ENCODE peak calls at places on chromosomes 7 and 10, in ten cellular contexts. H is pancreas; E is iris pigment epithelial cell; R is substantia nigra; V is cardiac fibroblast; Y is B cell; K is AML-193; U is activated CD4-positive, alpha-beta T cell treated with anti-CD3 and anti-CD28 coated beads for 48 hours; W is fibroblast of lung; Q is stomach. B is an unnamed sample.

GRCh38 chr10:131818510-131819234 is 82.1 kb upstream of the PPP2R2D start:
- DNase-seq in R (no peak), W (no peak), H (no peak), V (no peak), K (no peak), U (no peak), Y (no peak), E (no peak), Q (peak; percentile 23), B (no peak)

GRCh38 chr7:157985636-157986035 is 602.0 kb downstream of the PTPRN2 start:
- DNase-seq in H (no peak), R (no peak), V (no peak), K (no peak), Q (no peak), W (no peak), U (no peak), Y (no peak), E (no peak), B (no peak)

GRCh38 chr7:18421297-18422004 is 74.1 kb upstream of the HDAC9 start:
- DNase-seq in K (no peak), Q (no peak), U (no peak), H (no peak), Y (peak; percentile 11), R (no peak), E (no peak), W (no peak), V (no peak), B (no peak)

GRCh38 chr7:29228289-29229011 is 33.9 kb downstream of the CHN2 start:
- DNase-seq in Q (peak; percentile 44), Y (no peak), E (no peak), H (no peak), R (no peak), K (no peak), V (no peak), W (no peak), U (no peak), B (no peak)

GRCh38 chr7:47755248-47755647 is 173.3 kb upstream of the TNS3 start:
- DNase-seq in E (no peak), K (no peak), Y (no peak), H (no peak), W (no peak), V (no peak), R (no peak), U (no peak), Q (no peak), B (no peak)

GRCh38 chr10:61040399-61041016 is 96.5 kb upstream of the RHOBTB1 start:
- DNase-seq in R (no peak), H (no peak), K (no peak), E (no peak), U (no peak), W (no peak), V (no peak), Y (no peak), Q (no peak), B (no peak)

GRCh38 chr10:72334196-72334831 is 20.4 kb downstream of the DNAJB12 start:
- DNase-seq in R (no peak), Q (no peak), V (peak; percentile 40), Y (no peak), U (no peak), W (peak; percentile 84), H (no peak), K (no peak), E (peak; percentile 87), B (no peak)

GRCh38 chr7:87982163-87982562 is 48.1 kb downstream of the ADAM22 start:
- DNase-seq in E (no peak), K (no peak), U (no peak), H (no peak), Q (no peak), W (no peak), Y (no peak), V (no peak), R (no peak), B (no peak)

GRCh38 chr7:47490501-47491265 is 91.2 kb downstream of the TNS3 start:
- DNase-seq in Y (no peak), W (no peak), H (no peak), E (no peak), K (no peak), R (no peak), Q (no peak), V (no peak), U (no peak), B (no peak)

GRCh38 chr7:90455163-90456030 is 14.0 kb upstream of the PTTG1IP2 start:
- DNase-seq in H (no peak), K (peak; percentile 1), Q (no peak), V (peak; percentile 68), E (peak; percentile 48), W (peak; percentile 69), R (no peak), U (no peak), Y (peak; percentile 57), B (peak; percentile 43)

GRCh38 chr7:151251328-151251925 is 2.9 kb upstream of the SMARCD3 start:
- DNase-seq in Q (peak; percentile 55), U (no peak), Y (peak; percentile 59), K (no peak), W (peak; percentile 74), H (no peak), V (peak; percentile 55), R (peak; percentile 72), E (peak; percentile 75), B (no peak)

GRCh38 chr7:44789990-44790389 is 6.5 kb upstream of the PPIA start:
- DNase-seq in R (no peak), H (no peak), W (no peak), E (no peak), Y (no peak), U (no peak), K (no peak), V (no peak), Q (no peak), B (no peak)

GRCh38 chr7:94374231-94374630 is 20.5 kb upstream of the COL1A2 start:
- DNase-seq in Q (peak; percentile 36), K (no peak), R (no peak), U (no peak), H (no peak), V (peak; percentile 96), Y (no peak), W (peak; percentile 93), E (peak; percentile 96), B (no peak)

GRCh38 chr10:133332936-133333699 is 3.6 kb downstream of the CALY start:
- DNase-seq in Y (no peak), Q (no peak), K (no peak), E (no peak), U (no peak), H (no peak), V (no peak), R (no peak), W (no peak), B (no peak)

GRCh38 chr10:114714281-114714741 is 56.2 kb upstream of the ABLIM1 start:
- DNase-seq in H (no peak), Q (peak; percentile 52), R (peak; percentile 15), K (no peak), V (peak; percentile 89), W (peak; percentile 88), E (peak; percentile 95), Y (no peak), U (no peak), B (peak; percentile 83)

GRCh38 chr7:72818663-72819366 is 9.2 kb downstream of the TYW1B start:
- DNase-seq in Q (no peak), H (no peak), V (no peak), E (no peak), K (no peak), Y (no peak), R (no peak), U (no peak), W (no peak), B (no peak)

GRCh38 chr7:117858731-117859130 is 14.5 kb downstream of the CTTNBP2 start:
- DNase-seq in U (no peak), V (no peak), Q (no peak), Y (no peak), E (peak; percentile 27), H (no peak), W (no peak), R (no peak), K (no peak), B (no peak)

GRCh38 chr10:87504667-87505365 is at the start of gene MINPP1:
- DNase-seq in K (peak; percentile 15), V (peak; percentile 84), U (peak; percentile 94), E (peak; percentile 85), H (peak; percentile 88), W (peak; percentile 78), R (peak; percentile 62), Y (peak; percentile 72), Q (peak; percentile 76), B (peak; percentile 19)

GRCh38 chr10:96410296-96410695 is 51.5 kb upstream of the OPALIN start:
- DNase-seq in H (no peak), R (no peak), V (no peak), W (no peak), E (no peak), U (no peak), Q (no peak), K (no peak), Y (no peak), B (no peak)

GRCh38 chr10:4704034-4704545 is 121.9 kb upstream of the AKR1E2 start:
- DNase-seq in U (no peak), Q (no peak), E (peak; percentile 97), R (no peak), V (peak; percentile 97), Y (no peak), H (no peak), K (no peak), W (peak; percentile 89), B (peak; percentile 33)

GRCh38 chr7:83876593-83876992 is 227.7 kb upstream of the SEMA3E start:
- DNase-seq in E (peak; percentile 12), K (no peak), W (peak; percentile 49), U (no peak), Y (no peak), H (no peak), Q (no peak), R (no peak), V (peak; percentile 86), B (no peak)

GRCh38 chr10:6229746-6230145 is 27.0 kb downstream of the PFKFB3 start:
- DNase-seq in W (no peak), E (no peak), K (no peak), V (no peak), Q (no peak), H (peak; percentile 13), Y (no peak), U (no peak), R (no peak), B (no peak)

GRCh38 chr7:108178393-108178792 is 48.2 kb upstream of the LAMB4 start:
- DNase-seq in Q (peak; percentile 64), Y (no peak), H (peak; percentile 75), R (no peak), K (no peak), V (no peak), E (no peak), U (no peak), W (no peak), B (peak; percentile 14)